ENCODE peak calls at places on chromosomes 5 and 9, in seven cellular contexts. I is mesendoderm, L is IMR-90, V is trophoblast cell, S is neuronal stem cell, U is H1, J is mesenchymal stem cell. C is an unnamed sample.

GRCh38 chr5:174970502-174970901 is 246.1 kb downstream of the MSX2 start:
- DNase-seq in I (no peak), L (no peak), V (no peak), S (no peak), U (no peak), J (no peak), C (no peak)

GRCh38 chr9:111896942-111897830 is 572 bp downstream of the UGCG start:
- DNase-seq in I (no peak), L (no peak), V (peak), S (no peak), U (no peak), J (no peak), C (peak)

GRCh38 chr9:3828495-3828894 is 302.7 kb upstream of the RFX3 start:
- DNase-seq in I (peak), L (peak), V (peak), S (no peak), U (no peak), J (peak), C (no peak)

GRCh38 chr5:74648835-74649286 is 8.3 kb upstream of the ENC1 start:
- DNase-seq in I (peak), L (peak), V (peak), S (peak), U (no peak), J (peak), C (no peak)

GRCh38 chr5:11415751-11416150 is 488.5 kb downstream of the CTNND2 start:
- DNase-seq in I (no peak), L (no peak), V (no peak), S (peak), U (no peak), J (no peak), C (no peak)

GRCh38 chr9:96858018-96858573 is 3.8 kb upstream of the ZNF782 start:
- DNase-seq in I (no peak), L (peak), V (peak), S (no peak), U (no peak), J (peak), C (no peak)

GRCh38 chr9:131094622-131095021 is 1.7 kb upstream of the AIF1L start:
- DNase-seq in I (no peak), L (peak), V (peak), S (no peak), U (no peak), J (peak), C (no peak)

GRCh38 chr9:127388037-127388855 is 8.7 kb upstream of the SLC2A8 start:
- DNase-seq in I (peak), L (peak), V (peak), S (no peak), U (no peak), J (peak), C (no peak)

GRCh38 chr9:69246629-69247028 is 72.6 kb downstream of the TJP2 start:
- DNase-seq in I (no peak), L (no peak), V (no peak), S (no peak), U (no peak), J (no peak), C (no peak)

GRCh38 chr5:113489299-113489698 is 1.0 kb upstream of the MCC start:
- DNase-seq in I (no peak), L (peak), V (peak), S (no peak), U (no peak), J (peak), C (no peak)

GRCh38 chr9:105006514-105006913 is 78.6 kb upstream of the ABCA1 start:
- DNase-seq in I (no peak), L (no peak), V (no peak), S (no peak), U (no peak), J (no peak), C (no peak)

GRCh38 chr9:105007143-105007542 is 79.2 kb upstream of the ABCA1 start:
- DNase-seq in I (no peak), L (peak), V (peak), S (no peak), U (no peak), J (peak), C (no peak)

GRCh38 chr9:105004466-105005090 is 76.6 kb upstream of the ABCA1 start:
- DNase-seq in I (no peak), L (no peak), V (no peak), S (no peak), U (no peak), J (no peak), C (no peak)
- H3K23ac ChIP-seq in I (no peak), L (no peak), V (no peak), S (no peak), U (no peak), J (no peak), C (no peak)

DNA sequence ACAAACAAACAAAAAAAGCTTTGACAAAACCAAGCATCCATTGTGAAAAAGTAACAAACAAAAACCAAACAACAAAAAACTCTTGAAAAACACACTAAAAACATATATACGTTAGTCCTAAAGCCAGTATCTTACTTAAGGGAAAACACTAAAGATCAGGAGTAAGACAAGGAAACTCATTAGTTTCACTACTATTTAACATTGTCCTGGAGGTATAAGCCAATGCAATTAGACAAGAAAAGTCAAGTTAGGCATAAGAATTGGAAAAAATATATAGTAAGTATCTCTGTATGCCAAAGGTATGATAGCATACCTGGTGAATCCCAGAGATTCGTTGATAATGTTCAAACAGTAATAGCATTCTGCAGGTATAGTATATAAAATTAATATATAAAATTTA is 21.8 kb upstream of the UBTD2 start:
- DNase-seq in I (no peak), L (no peak), V (no peak), S (no peak), U (no peak), J (no peak), C (no peak)
- H2BK120ac ChIP-seq in I (no peak), L (no peak), V (no peak), S (no peak), U (no peak), J (no peak), C (no peak)

DNA sequence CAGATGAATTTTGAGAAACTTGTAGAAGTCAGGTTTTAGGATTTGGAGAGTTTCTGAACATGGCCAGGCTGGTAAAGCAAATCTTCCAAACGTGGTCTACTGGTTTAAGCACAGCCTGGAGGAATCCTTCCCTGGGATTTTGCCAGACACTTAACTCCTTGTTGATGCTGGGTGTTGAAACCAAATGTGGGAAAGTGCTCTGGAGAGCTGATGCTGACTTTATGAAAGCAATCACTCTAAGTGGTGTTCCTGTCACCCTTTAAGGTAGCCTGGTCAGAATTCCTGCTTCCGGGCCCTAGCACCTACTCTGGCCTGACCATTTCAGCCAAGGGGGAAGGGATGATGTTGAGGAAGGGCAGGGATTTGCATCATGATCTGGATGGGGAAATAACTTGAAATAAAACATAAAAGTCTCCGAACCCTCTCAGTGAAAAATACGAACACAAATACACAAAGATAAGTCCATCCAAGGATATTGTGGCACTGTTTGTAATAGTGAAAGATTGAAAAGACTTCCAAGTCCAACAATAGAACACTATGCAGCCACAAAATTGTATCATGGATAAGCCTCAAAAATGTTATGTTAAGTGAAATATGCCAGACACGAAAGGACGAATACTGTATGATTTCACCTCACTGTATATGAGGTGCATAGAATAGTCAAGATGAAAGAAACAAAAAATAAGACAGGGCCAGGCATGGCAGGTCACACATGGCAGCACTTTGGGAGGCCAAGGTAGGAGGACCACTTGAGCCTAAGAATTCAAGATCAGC is 57.7 kb downstream of the PDE6A start:
- DNase-seq in I (no peak), L (peak), V (no peak), S (no peak), U (no peak), J (peak), C (no peak)
- H2BK5ac ChIP-seq in I (no peak), L (no peak), V (no peak), S (no peak), U (no peak), J (peak), C (no peak)

GRCh38 chr9:124813041-124813440 is 36.1 kb downstream of the OLFML2A start:
- DNase-seq in I (no peak), L (no peak), V (no peak), S (no peak), U (no peak), J (no peak), C (no peak)
- H3K23ac ChIP-seq in I (no peak), L (no peak), V (no peak), S (no peak), U (no peak), J (no peak), C (no peak)

DNA sequence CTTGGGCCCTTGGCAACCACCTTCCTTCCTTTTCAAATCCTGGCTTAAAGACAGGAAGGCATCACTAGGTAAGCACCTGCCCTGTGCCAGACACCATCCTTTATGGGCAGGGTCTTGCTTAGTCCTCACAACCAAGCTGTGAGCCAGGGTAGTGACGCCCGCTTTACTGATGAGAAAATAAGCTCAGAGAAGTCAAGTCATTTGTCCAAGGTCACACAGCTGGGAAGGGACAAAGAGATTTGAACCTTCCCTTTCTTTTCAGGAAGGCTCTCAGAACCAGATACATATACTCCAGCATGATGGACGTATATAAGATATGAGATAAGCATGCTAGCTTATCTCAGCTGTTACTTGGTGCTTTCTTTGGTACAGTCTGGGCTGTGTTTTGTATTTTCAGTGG is 76.9 kb downstream of the SH3PXD2B start:
- DNase-seq in I (no peak), L (no peak), V (no peak), S (no peak), U (no peak), J (no peak), C (no peak)
- H2BK120ac ChIP-seq in I (no peak), L (no peak), V (no peak), S (no peak), U (no peak), J (no peak), C (no peak)

GRCh38 chr9:81705578-81705977 is 16.2 kb upstream of the TLE1 start:
- DNase-seq in I (no peak), L (no peak), V (no peak), S (no peak), U (no peak), J (no peak), C (no peak)
- H2BK5ac ChIP-seq in I (no peak), L (no peak), V (no peak), S (no peak), U (no peak), J (no peak), C (no peak)

GRCh38 chr9:36251428-36251827 is 6.8 kb downstream of the GNE start:
- DNase-seq in I (no peak), L (no peak), V (no peak), S (no peak), U (no peak), J (no peak), C (no peak)

GRCh38 chr9:36250079-36250478 is 8.2 kb downstream of the GNE start:
- DNase-seq in I (no peak), L (no peak), V (no peak), S (no peak), U (no peak), J (no peak), C (no peak)

GRCh38 chr9:36245906-36246305 is 12.3 kb downstream of the GNE start:
- DNase-seq in I (no peak), L (peak), V (no peak), S (no peak), U (no peak), J (no peak), C (no peak)
- H3K23ac ChIP-seq in I (no peak), L (no peak), V (no peak), S (no peak), U (no peak), J (no peak), C (no peak)

DNA sequence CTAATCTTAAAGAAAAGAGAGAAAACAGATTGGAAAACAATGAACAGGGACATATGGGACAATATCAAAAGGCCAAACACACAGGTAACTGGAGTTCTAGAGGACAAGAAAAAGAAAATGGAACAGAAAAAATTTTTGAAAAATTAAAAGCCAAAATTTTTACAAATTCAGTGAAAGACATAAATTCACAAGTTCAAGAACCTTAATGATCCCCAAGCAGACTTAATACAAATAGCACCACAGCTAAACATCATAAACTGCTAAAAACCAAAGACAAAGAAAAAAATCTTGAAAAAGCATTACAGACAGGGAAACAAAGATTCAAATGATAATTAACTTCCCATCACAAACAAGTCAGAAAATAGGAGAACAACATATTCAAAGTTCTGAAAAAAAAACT is 338.5 kb upstream of the SLC30A5 start:
- DNase-seq in I (no peak), L (no peak), V (no peak), S (no peak), U (no peak), J (no peak), C (no peak)
- H2BK120ac ChIP-seq in I (no peak), L (no peak), V (no peak), S (no peak), U (no peak), J (no peak), C (no peak)

GRCh38 chr5:135965504-135965903 is 10.7 kb upstream of the LECT2 start:
- DNase-seq in I (no peak), L (no peak), V (no peak), S (no peak), U (no peak), J (no peak), C (no peak)

GRCh38 chr5:135966790-135967189 is 12.0 kb upstream of the LECT2 start:
- DNase-seq in I (no peak), L (no peak), V (no peak), S (no peak), U (no peak), J (no peak), C (no peak)

GRCh38 chr5:135964670-135965320 is 10.0 kb upstream of the LECT2 start:
- DNase-seq in I (no peak), L (peak), V (no peak), S (no peak), U (no peak), J (no peak), C (no peak)

GRCh38 chr5:135966165-135966564 is 11.4 kb upstream of the LECT2 start:
- DNase-seq in I (no peak), L (no peak), V (no peak), S (no peak), U (no peak), J (no peak), C (no peak)
- H2BK5ac ChIP-seq in I (no peak), L (no peak), V (no peak), S (no peak), U (no peak), J (no peak), C (no peak)

GRCh38 chr9:108060165-108060564 is 570.6 kb upstream of the KLF4 start:
- DNase-seq in I (no peak), L (no peak), V (no peak), S (no peak), U (no peak), J (no peak), C (no peak)

GRCh38 chr9:108057421-108058136 is 568.0 kb upstream of the KLF4 start:
- DNase-seq in I (no peak), L (peak), V (peak), S (no peak), U (no peak), J (peak), C (no peak)

GRCh38 chr9:108056805-108057386 is 567.3 kb upstream of the KLF4 start:
- DNase-seq in I (no peak), L (peak), V (peak), S (no peak), U (no peak), J (peak), C (no peak)

GRCh38 chr9:108056083-108056804 is 566.7 kb upstream of the KLF4 start:
- DNase-seq in I (no peak), L (peak), V (no peak), S (no peak), U (no peak), J (peak), C (no peak)

GRCh38 chr9:108058137-108058779 is 568.7 kb upstream of the KLF4 start:
- DNase-seq in I (no peak), L (no peak), V (no peak), S (no peak), U (no peak), J (no peak), C (no peak)
- H3K23ac ChIP-seq in I (no peak), L (no peak), V (no peak), S (no peak), U (no peak), J (no peak), C (no peak)